ENCODE peak calls at places on chromosomes 16 and 17, in four cellular contexts. U, T, R and X are unnamed samples.
A peak's percentile ranks its signal among the peaks of the same experiment; 100 is the strongest.

GRCh38 chr17:61392679-61393078 is 7.0 kb upstream of the TBX2 start:
- DNase-seq in T (no peak), R (no peak), U (no peak), X (no peak)

GRCh38 chr17:51255673-51256072 is 4.2 kb downstream of the MBTD1 start:
- DNase-seq in U (no peak), T (no peak), R (no peak), X (no peak)

GRCh38 chr17:14341866-14342265 is 41.0 kb downstream of the HS3ST3B1 start:
- DNase-seq in T (no peak), U (no peak), R (no peak), X (no peak)

GRCh38 chr16:30997000-30997886 is 12.2 kb downstream of the HSD3B7 start:
- DNase-seq in T (peak; percentile 82), R (peak; percentile 96), U (peak; percentile 90), X (no peak)

GRCh38 chr16:84175351-84176081 is 11.3 kb downstream of the TAF1C start:
- DNase-seq in T (peak; percentile 48), R (no peak), U (no peak), X (no peak)

GRCh38 chr16:88352261-88353200 is 30.2 kb upstream of the ZNF469 start:
- DNase-seq in U (no peak), R (no peak), T (no peak), X (no peak)

GRCh38 chr17:622356-622755 is 92.3 kb downstream of the VPS53 start:
- DNase-seq in T (no peak), R (no peak), U (no peak), X (no peak)

GRCh38 chr16:2040031-2040430 is 7.6 kb downstream of the NTHL1 start:
- DNase-seq in T (no peak), U (peak; percentile 59), R (no peak), X (no peak)

GRCh38 chr16:17420821-17421220 is 49.9 kb downstream of the XYLT1 start:
- DNase-seq in T (no peak), U (no peak), R (no peak), X (no peak)

GRCh38 chr17:49728425-49728824 is 20.7 kb upstream of the SLC35B1 start:
- DNase-seq in T (no peak), R (no peak), U (no peak), X (no peak)

GRCh38 chr16:67447508-67448076 is 16.7 kb downstream of the HSD11B2 start:
- DNase-seq in T (no peak), R (no peak), U (peak; percentile 62), X (no peak)

GRCh38 chr17:27446569-27447301 is 9.5 kb upstream of the KSR1 start:
- DNase-seq in U (no peak), T (no peak), R (no peak), X (no peak)

GRCh38 chr17:77601054-77601979 is 357.2 kb upstream of the TNRC6C start:
- DNase-seq in R (peak; percentile 92), T (no peak), U (peak; percentile 75), X (no peak)

GRCh38 chr16:10629592-10629963 is 49.2 kb upstream of the EMP2 start:
- DNase-seq in U (no peak), R (no peak), T (no peak), X (no peak)

GRCh38 chr16:30546115-30546514 is 11.5 kb upstream of the ZNF747 start:
- DNase-seq in R (no peak), U (no peak), T (no peak), X (no peak)

GRCh38 chr17:12388206-12388605 is 277.5 kb upstream of the MYOCD start:
- DNase-seq in T (no peak), U (no peak), R (no peak), X (no peak)

GRCh38 chr17:77490361-77491183 is 349.8 kb downstream of the SEC14L1 start:
- DNase-seq in T (no peak), U (no peak), R (no peak), X (no peak)

GRCh38 chr16:27240948-27241531 is 27.5 kb downstream of the NSMCE1 start:
- DNase-seq in T (no peak), U (no peak), R (peak; percentile 84), X (no peak)

GRCh38 chr17:1087381-1088241 is 90.7 kb downstream of the TIMM22 start:
- DNase-seq in U (peak; percentile 74), T (no peak), R (no peak), X (peak; percentile 50)

GRCh38 chr17:74212262-74212912 is 984 bp upstream of the TTYH2 start:
- DNase-seq in T (no peak), R (no peak), U (peak; percentile 40), X (no peak)

GRCh38 chr16:24541534-24541933 is 2.2 kb downstream of the RBBP6 start:
- DNase-seq in T (no peak), U (no peak), R (no peak), X (no peak)

GRCh38 chr17:32161506-32162365 is 19.4 kb downstream of the RHOT1 start:
- DNase-seq in T (no peak), R (no peak), U (no peak), X (peak; percentile 25)

GRCh38 chr17:59620518-59621259 is 994 bp downstream of the CLTC start:
- DNase-seq in R (no peak), U (peak; percentile 35), T (no peak), X (no peak)

GRCh38 chr17:8275421-8276290 is 12.8 kb upstream of the RANGRF start:
- DNase-seq in R (no peak), T (no peak), U (no peak), X (no peak)

GRCh38 chr16:67268136-67268579 is 11.2 kb upstream of the PLEKHG4 start:
- DNase-seq in T (no peak), U (no peak), R (no peak), X (no peak)

GRCh38 chr17:76956846-76957540 is 88.8 kb downstream of the MGAT5B start:
- DNase-seq in U (no peak), R (no peak), T (no peak), X (no peak)

GRCh38 chr17:49469831-49470568 is 25.1 kb upstream of the NGFR start:
- DNase-seq in T (no peak), U (peak; percentile 35), R (no peak), X (no peak)

GRCh38 chr16:89193021-89193575 is 7.2 kb downstream of the SLC22A31 start:
- DNase-seq in T (no peak), R (no peak), U (peak; percentile 72), X (no peak)

GRCh38 chr16:57859331-57859730 is 57.0 kb upstream of the KIFC3 start:
- DNase-seq in T (no peak), R (no peak), U (no peak), X (no peak)

GRCh38 chr16:66168777-66169176 is 197.7 kb upstream of the CDH5 start:
- DNase-seq in U (no peak), R (no peak), T (no peak), X (no peak)

DNA sequence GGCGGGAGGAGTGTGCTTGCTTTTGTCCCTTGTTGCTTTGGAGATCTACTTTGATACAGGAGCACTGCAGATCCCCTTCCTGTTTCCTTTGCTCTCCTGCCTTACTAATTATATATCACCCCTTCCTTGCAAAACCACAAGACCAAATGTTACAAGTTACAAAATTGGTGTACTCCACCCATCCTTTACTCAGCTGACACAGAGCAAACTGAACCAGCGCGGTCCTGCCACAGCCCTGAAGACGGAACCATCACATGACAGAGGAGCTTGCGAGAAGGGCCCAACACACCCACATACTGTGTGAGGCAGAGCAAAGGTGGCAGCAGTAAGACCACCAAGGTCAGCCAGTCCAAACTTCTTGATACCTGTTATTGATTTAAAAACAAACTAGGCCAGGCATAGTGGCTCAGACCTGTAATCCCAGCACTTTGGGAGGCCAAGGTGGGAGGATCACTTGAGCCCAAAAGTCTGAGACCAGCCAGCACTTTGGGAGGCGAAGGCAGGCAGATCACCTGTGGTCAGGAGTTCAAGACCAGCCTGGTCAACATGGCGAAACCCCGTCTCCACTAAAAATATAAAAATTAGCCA is 33.2 kb downstream of the CYTH1 start:
- DNase-seq in R (peak; percentile 96), T (no peak), U (peak; percentile 48), X (no peak)
- H3K4me3 ChIP-seq in R (no peak overlapping the region), T (no peak overlapping the region), U (no peak overlapping the region), X (no peak overlapping the region)

GRCh38 chr17:82297280-82297803 is 20.1 kb downstream of the CD7 start:
- DNase-seq in U (peak; percentile 67), T (peak; percentile 71), R (peak; percentile 98), X (peak; percentile 91)
- TF ChIP-seq CTCF in U (no peak), T (no peak), R (no peak), X (no peak)

GRCh38 chr17:35373532-35373983 is at the start of gene SLFN11:
- DNase-seq in U (peak; percentile 83), T (no peak), R (peak; percentile 98), X (no peak)

GRCh38 chr17:35376245-35376644 is 2.8 kb upstream of the SLFN11 start:
- DNase-seq in U (no peak), T (no peak), R (no peak), X (no peak)

GRCh38 chr17:35374766-35375344 is 1.4 kb upstream of the SLFN11 start:
- DNase-seq in U (no peak), R (no peak), T (no peak), X (no peak)

GRCh38 chr17:35372846-35373531 is 432 bp downstream of the SLFN11 start:
- DNase-seq in R (no peak), T (no peak), U (peak; percentile 20), X (no peak)

DNA sequence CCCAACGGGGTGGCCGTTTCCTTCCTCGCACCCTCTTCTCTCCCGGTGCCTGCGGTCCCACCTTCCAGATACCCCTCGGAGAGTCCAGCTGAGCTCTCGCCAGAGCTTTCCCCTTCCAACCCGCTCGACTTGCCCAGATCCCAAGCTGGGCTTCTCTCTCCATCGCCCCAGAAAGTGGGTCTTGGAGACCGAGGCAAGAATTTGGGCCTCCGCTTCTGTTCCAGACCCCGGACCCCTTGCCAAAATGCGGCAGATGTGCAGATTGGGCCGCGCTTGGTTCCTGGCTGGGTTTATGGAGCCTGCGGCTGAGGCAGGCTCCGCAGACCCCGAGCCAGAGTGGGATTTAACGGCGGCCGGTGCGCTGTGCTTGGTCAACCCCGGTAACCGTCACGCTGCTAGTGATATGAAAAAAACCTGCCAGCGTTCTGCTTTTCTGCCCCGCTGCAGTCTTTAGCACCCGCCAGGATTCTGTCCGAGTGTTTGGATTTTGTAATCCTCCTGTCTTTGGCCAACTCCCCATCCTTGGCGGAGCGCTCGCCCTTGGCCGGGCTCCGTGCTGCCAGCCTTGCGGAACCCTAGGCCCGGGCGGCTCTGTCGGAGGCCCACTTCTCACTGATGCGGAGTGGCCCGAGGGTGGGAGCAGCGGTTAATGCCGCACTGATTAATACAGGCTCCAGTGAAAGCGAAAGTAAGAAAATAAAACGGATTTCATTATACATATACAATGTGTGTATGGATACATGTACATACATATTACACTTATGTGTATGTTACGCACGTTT is 754 bp upstream of the SLFN11 start:
- DNase-seq in U (peak; percentile 69), T (no peak), R (peak; percentile 93), X (peak; percentile 39)
- H3K4me3 ChIP-seq in U (peak overlapping the region; percentile 50), T (peak overlapping the region; percentile 61), R (peak overlapping the region; percentile 50), X (peak overlapping the region; percentile 54)

DNA sequence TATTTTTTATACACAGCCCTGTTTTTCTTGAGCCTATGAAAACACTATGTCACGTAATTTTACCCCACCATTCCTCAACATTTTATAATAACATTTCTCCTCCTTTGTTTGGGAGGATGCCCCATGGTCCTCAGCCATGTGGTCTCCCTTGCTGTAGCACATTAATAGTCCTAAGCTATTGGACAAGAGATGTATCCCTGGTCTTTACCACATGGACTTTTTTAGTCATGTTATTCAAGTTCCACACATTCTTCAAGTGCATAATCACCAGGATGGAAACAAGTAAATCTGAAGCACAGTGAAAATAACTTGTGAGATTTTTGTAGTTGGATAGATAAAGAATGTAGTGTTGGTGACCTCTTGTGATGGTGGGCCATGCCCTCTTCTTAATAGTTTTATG is 2.1 kb upstream of the KRTAP2-3 start:
- DNase-seq in T (no peak), R (no peak), U (no peak), X (peak; percentile 92)
- TF ChIP-seq CTCF in T (no peak), R (no peak), U (no peak), X (no peak)